ENCODE peak calls at places on chromosomes 7 and 10, in nine cellular contexts. O, T, W, Z, Q, H, B, S and X are unnamed samples.

GRCh38 chr10:129761166-129761565 is 202.9 kb downstream of the EBF3 start:
- DNase-seq in O (no peak), T (no peak), W (peak; percentile 75), Z (no peak), Q (no peak), H (no peak), B (no peak), S (no peak), X (no peak)

GRCh38 chr10:76202777-76203176 is 771.4 kb downstream of the LRMDA start:
- DNase-seq in O (no peak), T (no peak), W (no peak), Z (no peak), Q (no peak), H (peak; percentile 25), B (no peak), S (no peak), X (no peak)

GRCh38 chr10:80506189-80506575 is 31.5 kb upstream of the SH2D4B start:
- DNase-seq in O (no peak), T (no peak), W (no peak), Z (no peak), Q (no peak), H (peak; percentile 43), B (no peak), S (no peak), X (no peak)

GRCh38 chr10:63976538-63976937 is 455.3 kb downstream of the REEP3 start:
- DNase-seq in O (peak; percentile 73), T (no peak), W (peak; percentile 81), Z (peak; percentile 12), Q (no peak), H (peak; percentile 35), B (peak; percentile 65), S (no peak), X (peak; percentile 56)

GRCh38 chr7:37028909-37029440 is 304.7 kb upstream of the AOAH start:
- DNase-seq in O (no peak), T (no peak), W (no peak), Z (no peak), Q (no peak), H (no peak), B (no peak), S (no peak), X (no peak)

GRCh38 chr7:66905243-66905642 is 15.8 kb upstream of the TMEM248 start:
- DNase-seq in O (no peak), T (no peak), W (no peak), Z (no peak), Q (no peak), H (no peak), B (no peak), S (no peak), X (no peak)

GRCh38 chr10:35749230-35749629 is 107.1 kb upstream of the FZD8 start:
- DNase-seq in O (no peak), T (no peak), W (no peak), Z (no peak), Q (no peak), H (no peak), B (no peak), S (no peak), X (no peak)

GRCh38 chr7:134024729-134025128 is 102.4 kb upstream of the LRGUK start:
- DNase-seq in O (no peak), T (no peak), W (no peak), Z (no peak), Q (no peak), H (peak; percentile 21), B (peak; percentile 8), S (no peak), X (no peak)

GRCh38 chr7:42406358-42406757 is 169.3 kb upstream of the GLI3 start:
- DNase-seq in O (no peak), T (no peak), W (no peak), Z (no peak), Q (no peak), H (no peak), B (no peak), S (no peak), X (no peak)

GRCh38 chr7:16695621-16696237 is 49.7 kb downstream of the BZW2 start:
- DNase-seq in O (peak; percentile 41), T (no peak), W (no peak), Z (peak; percentile 69), Q (no peak), H (peak; percentile 89), B (peak; percentile 41), S (no peak), X (peak; percentile 50)

GRCh38 chr10:112000466-112000865 is 183.1 kb downstream of the GPAM start:
- DNase-seq in O (no peak), T (no peak), W (no peak), Z (no peak), Q (no peak), H (no peak), B (no peak), S (no peak), X (no peak)

GRCh38 chr10:71150811-71151210 is 61.6 kb upstream of the UNC5B start:
- DNase-seq in O (no peak), T (no peak), W (no peak), Z (no peak), Q (no peak), H (no peak), B (no peak), S (no peak), X (no peak)

GRCh38 chr7:4951903-4952636 is 6.9 kb downstream of the MMD2 start:
- DNase-seq in O (peak; percentile 36), T (no peak), W (no peak), Z (no peak), Q (no peak), H (peak; percentile 39), B (no peak), S (no peak), X (no peak)

GRCh38 chr7:132394283-132395003 is 181.8 kb downstream of the PLXNA4 start:
- DNase-seq in O (no peak), T (peak; percentile 31), W (no peak), Z (no peak), Q (peak; percentile 6), H (peak; percentile 36), B (no peak), S (peak; percentile 25), X (no peak)

GRCh38 chr7:91683823-91684222 is 196.7 kb downstream of the MTERF1 start:
- DNase-seq in O (no peak), T (no peak), W (no peak), Z (no peak), Q (no peak), H (peak; percentile 77), B (no peak), S (no peak), X (no peak)

GRCh38 chr10:123885406-123886164 is 6.0 kb downstream of the CPXM2 start:
- DNase-seq in O (no peak), T (no peak), W (peak; percentile 81), Z (no peak), Q (no peak), H (no peak), B (no peak), S (no peak), X (no peak)

GRCh38 chr10:43395571-43396060 is 13.4 kb downstream of the HNRNPF start:
- DNase-seq in O (peak; percentile 25), T (no peak), W (peak; percentile 82), Z (peak; percentile 43), Q (no peak), H (peak; percentile 17), B (no peak), S (no peak), X (peak; percentile 66)

GRCh38 chr10:7563368-7563767 is 103.4 kb downstream of the ITIH5 start:
- DNase-seq in O (no peak), T (no peak), W (no peak), Z (no peak), Q (no peak), H (peak; percentile 78), B (peak; percentile 11), S (no peak), X (no peak)

GRCh38 chr7:43278088-43278644 is 165.7 kb downstream of the HECW1 start:
- DNase-seq in O (no peak), T (no peak), W (no peak), Z (no peak), Q (no peak), H (no peak), B (no peak), S (no peak), X (no peak)